ENCODE peak calls at places on chromosomes 11 and 22, in six cellular contexts. W is cardiac muscle cell, L is heart right ventricle, I is body of pancreas, Q is breast epithelium, O is Karpas-422. E is an unnamed sample.

GRCh38 chr11:122804796-122805195 is 33.5 kb upstream of the CRTAM start:
- DNase-seq in L (no peak), I (no peak), Q (no peak), W (no peak), O (no peak), E (no peak)

GRCh38 chr22:37751449-37752188 is 54.8 kb downstream of the TRIOBP start:
- DNase-seq in L (no peak), W (no peak), O (no peak), Q (no peak), I (no peak), E (no peak)

GRCh38 chr11:118938491-118939411 is 13.0 kb upstream of the BCL9L start:
- DNase-seq in W (no peak), Q (no peak), L (no peak), O (no peak), I (no peak), E (no peak)

GRCh38 chr11:134513585-134514120 is 101.6 kb upstream of the B3GAT1 start:
- DNase-seq in L (no peak), O (no peak), Q (no peak), W (no peak), I (peak; percentile 0), E (no peak)

GRCh38 chr11:94975599-94975998 is 2.1 kb downstream of the KDM4D start:
- DNase-seq in L (no peak), I (no peak), O (no peak), W (no peak), Q (no peak), E (no peak)

GRCh38 chr11:126423154-126423553 is 67.7 kb downstream of the ST3GAL4 start:
- DNase-seq in O (no peak), L (no peak), Q (no peak), I (no peak), W (no peak), E (no peak)

GRCh38 chr11:130241697-130242096 is 73.0 kb downstream of the ZBTB44 start:
- DNase-seq in O (no peak), I (no peak), L (no peak), Q (no peak), W (no peak), E (no peak)

GRCh38 chr11:101336858-101337257 is 207.2 kb upstream of the PGR start:
- DNase-seq in L (no peak), W (no peak), Q (no peak), I (no peak), O (no peak), E (no peak)

GRCh38 chr11:111429066-111429506 is 50.0 kb upstream of the POU2AF1 start:
- DNase-seq in W (no peak), O (peak; percentile 100), Q (no peak), I (peak; percentile 76), L (no peak), E (peak; percentile 76)

GRCh38 chr11:45267660-45268340 is 18.3 kb downstream of the SYT13 start:
- DNase-seq in I (no peak), Q (no peak), O (no peak), W (no peak), L (no peak), E (no peak)

GRCh38 chr22:47036352-47036751 is 273.9 kb downstream of the TBC1D22A start:
- DNase-seq in L (peak; percentile 2), I (no peak), Q (no peak), O (no peak), W (no peak), E (no peak)

GRCh38 chr22:37325024-37325395 is 42.7 kb downstream of the CYTH4 start:
- DNase-seq in O (no peak), I (no peak), L (no peak), Q (no peak), W (no peak), E (no peak)

GRCh38 chr11:86990520-86990919 is 35.3 kb upstream of the FZD4 start:
- DNase-seq in W (peak; percentile 36), L (no peak), Q (no peak), I (no peak), O (no peak), E (no peak)

GRCh38 chr11:93196816-93197382 is 892 bp downstream of the SLC36A4 start:
- DNase-seq in Q (no peak), O (no peak), W (no peak), L (no peak), I (no peak), E (no peak)

GRCh38 chr11:36475192-36475591 is 34.9 kb downstream of the TRAF6 start:
- DNase-seq in O (no peak), I (no peak), L (no peak), Q (no peak), W (no peak), E (no peak)

GRCh38 chr11:63769044-63769718 is 606 bp upstream of the ZFTA start:
- DNase-seq in W (peak; percentile 51), I (no peak), O (peak; percentile 60), Q (no peak), L (peak; percentile 68), E (peak; percentile 17)

GRCh38 chr11:72069787-72070251 is 10.5 kb downstream of the NUMA1 start:
- DNase-seq in L (peak; percentile 74), O (no peak), I (peak; percentile 91), Q (peak; percentile 70), W (peak; percentile 20), E (peak; percentile 95)

GRCh38 chr11:3014314-3014938 is 22.3 kb upstream of the NAP1L4 start:
- DNase-seq in I (no peak), O (no peak), W (no peak), Q (no peak), L (no peak), E (no peak)

GRCh38 chr11:204587-205109 is 2.6 kb downstream of the BET1L start:
- DNase-seq in Q (peak; percentile 13), I (no peak), W (no peak), O (no peak), L (no peak), E (no peak)

GRCh38 chr22:39179401-39179827 is 26.9 kb upstream of the CBX7 start:
- DNase-seq in O (no peak), Q (no peak), L (no peak), I (no peak), W (peak; percentile 43), E (no peak)

GRCh38 chr22:17115927-17116326 is 5.2 kb downstream of the TMEM121B start:
- DNase-seq in W (no peak), O (no peak), I (no peak), L (no peak), Q (no peak), E (no peak)

GRCh38 chr22:30265851-30266444 is 703 bp downstream of the OSM start:
- DNase-seq in Q (no peak), O (peak; percentile 93), I (peak; percentile 69), L (peak; percentile 59), W (no peak), E (no peak)

GRCh38 chr11:2428322-2428795 is 16.0 kb downstream of the TRPM5 start:
- DNase-seq in Q (peak; percentile 70), I (peak; percentile 86), L (peak; percentile 79), O (peak; percentile 93), W (peak; percentile 73), E (peak; percentile 87)

GRCh38 chr11:126459691-126460404 is 104.4 kb downstream of the ST3GAL4 start:
- DNase-seq in O (no peak), Q (no peak), I (peak; percentile 17), L (no peak), W (no peak), E (no peak)

DNA sequence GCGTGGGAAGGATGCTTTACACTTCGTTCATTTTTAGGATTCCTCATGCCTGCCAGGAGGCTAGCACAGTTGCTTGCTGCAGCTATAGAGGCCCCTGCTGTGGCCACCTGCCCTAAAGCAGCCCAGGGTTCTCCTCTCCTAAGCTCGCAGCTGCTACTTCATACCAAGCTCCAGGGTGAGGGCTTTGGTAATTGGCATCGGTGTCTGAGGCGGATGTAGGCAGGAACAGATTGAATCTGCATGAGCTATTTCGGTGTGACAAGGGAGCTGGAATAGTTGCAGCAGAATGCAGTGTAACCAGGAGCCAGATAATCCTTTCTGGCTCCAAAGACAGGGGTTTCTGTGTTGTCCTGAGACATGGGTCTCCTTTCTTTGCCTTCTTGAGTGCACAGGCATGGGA is 133.1 kb downstream of the MICAL2 start:
- DNase-seq in L (no peak), W (no peak), O (no peak), I (peak; percentile 30), Q (no peak), E (no peak)
- H3K4me1 ChIP-seq in L (peaks cover 11% of the 10 kb centered on the region), W (peaks cover 11% of the 10 kb centered on the region), O (no peaks in the 10 kb centered on the region), I (peaks cover 97% of the 10 kb centered on the region), Q (peaks cover 4% of the 10 kb centered on the region), E (no peaks in the 10 kb centered on the region)

DNA sequence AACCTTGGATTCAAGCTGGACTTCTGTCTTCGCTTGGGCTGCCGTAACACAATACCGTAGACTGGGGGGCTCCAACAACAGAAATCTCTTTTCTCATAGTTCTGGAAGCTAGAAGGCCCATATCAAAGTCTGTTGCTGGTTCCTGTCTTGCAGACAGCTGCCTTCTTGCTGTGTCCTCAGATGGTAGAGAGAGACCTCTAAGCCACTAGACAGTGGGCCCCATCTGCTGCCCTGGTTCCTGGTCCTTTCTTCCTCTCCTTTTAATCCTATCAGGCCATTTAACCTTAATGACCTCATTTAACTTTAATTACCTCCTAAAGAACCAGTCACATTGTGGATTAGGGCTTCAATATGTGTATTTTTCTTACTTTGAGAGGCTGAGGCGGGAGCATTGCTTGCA is 9.4 kb downstream of the CEP164 start:
- DNase-seq in I (no peak), Q (no peak), L (no peak), O (no peak), W (no peak), E (no peak)
- H3K36me3 ChIP-seq in I (no peaks in the 10 kb centered on the region), Q (no peaks in the 10 kb centered on the region), L (peaks cover 38% of the 10 kb centered on the region), O (no peaks in the 10 kb centered on the region), W (no peaks in the 10 kb centered on the region), E (no peaks in the 10 kb centered on the region)

DNA sequence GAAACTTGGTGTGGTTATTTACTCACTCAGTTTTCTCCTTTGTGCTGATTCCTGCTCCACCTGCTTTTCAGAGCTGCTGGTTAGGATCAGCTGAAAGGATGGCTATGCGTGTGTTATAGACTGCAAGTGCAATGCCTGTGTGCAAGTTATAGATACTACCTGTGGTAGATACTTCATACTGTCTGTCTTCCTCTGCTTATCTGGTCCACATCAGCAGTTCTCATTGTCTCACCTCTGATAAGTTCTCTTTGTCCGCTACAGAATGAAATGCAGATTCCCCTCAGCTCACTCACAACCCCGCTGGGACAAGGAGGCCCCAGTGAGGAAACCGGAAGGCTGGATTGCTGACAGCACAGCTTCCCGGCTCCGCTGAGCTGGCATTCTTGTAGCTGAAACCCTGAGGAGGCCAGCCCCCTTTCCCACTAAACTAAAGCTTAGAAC is 37.5 kb upstream of the LYVE1 start:
- DNase-seq in I (peak; percentile 63), W (peak; percentile 55), L (peak; percentile 60), O (no peak), Q (no peak), E (peak; percentile 70)
- H3K4me1 ChIP-seq in I (no peaks in the 10 kb centered on the region), W (peaks cover 3% of the 10 kb centered on the region), L (peaks cover 30% of the 10 kb centered on the region), O (peaks cover 11% of the 10 kb centered on the region), Q (no peaks in the 10 kb centered on the region), E (peaks cover 43% of the 10 kb centered on the region)

DNA sequence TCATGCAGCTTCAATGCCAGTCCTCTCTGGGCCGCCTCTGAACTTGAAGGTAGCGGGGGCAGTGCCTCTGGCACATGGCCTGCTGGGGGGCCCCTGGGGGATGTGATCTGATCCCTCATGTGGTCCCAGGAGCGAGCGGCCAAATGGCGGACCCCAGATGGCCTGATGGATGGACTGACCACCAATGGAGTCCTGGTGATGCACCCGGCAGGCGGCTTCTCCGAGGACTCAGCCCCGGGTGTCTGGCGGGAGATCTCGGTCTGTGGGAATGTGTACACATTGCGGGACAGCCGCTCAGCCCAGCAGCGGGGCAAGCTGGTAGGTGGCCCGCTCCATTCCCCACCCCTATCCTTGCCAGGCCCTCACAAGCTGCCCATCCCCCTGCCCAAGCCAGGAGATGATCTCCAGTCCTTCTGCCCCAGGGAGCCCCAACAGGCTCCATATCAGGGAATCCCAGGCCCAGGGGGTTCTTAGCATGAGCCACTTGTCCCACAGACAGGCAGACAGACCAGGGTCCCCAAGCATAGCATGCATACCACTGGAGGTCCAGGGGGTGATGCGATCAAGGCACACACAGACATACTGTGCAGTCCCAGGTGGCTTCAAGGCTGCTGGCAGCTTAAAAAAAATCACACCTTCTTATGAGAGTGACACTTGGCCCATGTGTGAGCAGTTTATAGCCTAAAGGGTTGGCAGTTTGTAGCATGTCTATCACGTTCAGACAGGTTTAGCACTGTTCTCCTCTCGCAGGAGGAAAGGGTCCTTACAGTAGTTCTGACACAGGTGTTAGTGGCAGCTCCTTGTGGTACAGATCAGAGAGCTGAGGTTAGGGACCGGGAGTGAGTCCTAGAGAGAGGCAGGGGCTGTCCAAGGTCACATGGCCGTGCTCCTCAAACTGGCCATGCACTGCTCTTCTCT is 6.4 kb upstream of the DPP3 start:
- DNase-seq in W (no peak), O (no peak), I (no peak), L (no peak), Q (no peak), E (no peak)
- H3K36me3 ChIP-seq in W (peaks cover 15% of the 10 kb centered on the region), O (no peaks in the 10 kb centered on the region), I (no peaks in the 10 kb centered on the region), L (peaks cover 46% of the 10 kb centered on the region), Q (no peaks in the 10 kb centered on the region), E (no peaks in the 10 kb centered on the region)